ENCODE peak calls at places on chromosomes 12 and 14, in five cellular contexts. X is psoas muscle, Q is endodermal cell, I is tibial artery, N is fibroblast of lung. M is an unnamed sample.

GRCh38 chr12:9039397-9039977 is 50.1 kb downstream of the KLRG1 start:
- DNase-seq in X (no peak), Q (no peak), I (no peak), N (peak; percentile 59), M (no peak)

GRCh38 chr12:2868986-2869385 is 8.0 kb downstream of the FOXM1 start:
- DNase-seq in N (peak; percentile 57), I (no peak), X (no peak), Q (no peak), M (no peak)

GRCh38 chr14:80663541-80663940 is 278.0 kb downstream of the CEP128 start:
- DNase-seq in Q (no peak), N (no peak), I (no peak), X (no peak), M (no peak)

GRCh38 chr14:56194062-56194461 is 75.9 kb downstream of the PELI2 start:
- DNase-seq in N (no peak), Q (no peak), X (no peak), I (no peak), M (no peak)

GRCh38 chr12:7064516-7064915 is 4.0 kb downstream of the C1S start:
- DNase-seq in X (no peak), N (no peak), I (no peak), Q (no peak), M (no peak)

GRCh38 chr12:76536546-76536945 is 23.0 kb downstream of the OSBPL8 start:
- DNase-seq in Q (no peak), N (no peak), X (no peak), I (no peak), M (no peak)

GRCh38 chr12:46214668-46215429 is 54.0 kb downstream of the SLC38A1 start:
- DNase-seq in N (no peak), X (no peak), I (no peak), Q (no peak), M (no peak)

GRCh38 chr12:88946377-88946997 is 366.2 kb upstream of the KITLG start:
- DNase-seq in I (peak; percentile 20), N (peak; percentile 85), Q (no peak), X (no peak), M (peak; percentile 36)

GRCh38 chr12:104566244-104566993 is 109.7 kb downstream of the CHST11 start:
- DNase-seq in N (no peak), X (no peak), Q (no peak), I (no peak), M (no peak)

GRCh38 chr12:44716681-44717080 is 159.4 kb downstream of the NELL2 start:
- DNase-seq in X (no peak), I (no peak), N (no peak), Q (no peak), M (no peak)

GRCh38 chr14:28467611-28468010 is 299.0 kb upstream of the FOXG1 start:
- DNase-seq in N (no peak), Q (no peak), I (no peak), X (no peak), M (no peak)

GRCh38 chr14:105905456-105905855 is 379.1 kb downstream of the TMEM121 start:
- DNase-seq in X (no peak), I (no peak), N (no peak), Q (no peak), M (no peak)

GRCh38 chr14:22926316-22926715 is 2.9 kb downstream of the PRMT5 start:
- DNase-seq in Q (no peak), I (no peak), X (no peak), N (no peak), M (no peak)

GRCh38 chr14:76346391-76347160 is 29.4 kb upstream of the ESRRB start:
- DNase-seq in Q (no peak), I (no peak), X (no peak), N (no peak), M (no peak)

GRCh38 chr14:79557309-79557708 is 654.0 kb downstream of the DIO2 start:
- DNase-seq in I (no peak), N (no peak), Q (no peak), X (no peak), M (no peak)

GRCh38 chr12:24307716-24308335 is 358.4 kb upstream of the SOX5 start:
- DNase-seq in I (no peak), N (no peak), Q (no peak), X (no peak), M (no peak)

GRCh38 chr12:95608252-95609033 is 57.2 kb upstream of the USP44 start:
- DNase-seq in N (peak; percentile 85), X (peak; percentile 67), Q (peak; percentile 87), I (peak; percentile 88), M (no peak)

GRCh38 chr12:13165578-13166120 is 30.9 kb upstream of the EMP1 start:
- DNase-seq in N (peak; percentile 84), I (peak; percentile 80), X (peak; percentile 65), Q (peak; percentile 78), M (peak; percentile 86)

GRCh38 chr12:6377667-6377994 is 2.3 kb upstream of the SCNN1A start:
- DNase-seq in N (no peak), I (peak; percentile 27), Q (peak; percentile 62), X (no peak), M (peak; percentile 88)

GRCh38 chr12:50764861-50765324 is 992 bp downstream of the ATF1 start:
- DNase-seq in N (peak; percentile 58), I (no peak), Q (no peak), X (no peak), M (no peak)

GRCh38 chr14:104240426-104241157 is 102.2 kb downstream of the KIF26A start:
- DNase-seq in N (no peak), I (peak; percentile 14), X (no peak), Q (peak; percentile 44), M (no peak)

GRCh38 chr14:84217066-84217465 is 1312.9 kb upstream of the FLRT2 start:
- DNase-seq in Q (no peak), N (peak; percentile 35), X (no peak), I (no peak), M (no peak)

GRCh38 chr14:55973285-55973800 is 144.9 kb upstream of the PELI2 start:
- DNase-seq in I (no peak), X (no peak), N (no peak), Q (no peak), M (no peak)

GRCh38 chr12:130357241-130357640 is 19.6 kb downstream of the PIWIL1 start:
- DNase-seq in I (no peak), X (no peak), Q (no peak), N (no peak), M (no peak)

GRCh38 chr12:66644151-66644550 is 34.7 kb downstream of the GRIP1 start:
- DNase-seq in I (no peak), Q (no peak), X (no peak), N (no peak), M (no peak)

GRCh38 chr12:26121841-26122680 is 2.8 kb downstream of the BHLHE41 start:
- DNase-seq in N (no peak), Q (peak; percentile 86), X (peak; percentile 48), I (peak; percentile 34), M (peak; percentile 88)

GRCh38 chr12:26124491-26125450 is at the start of gene BHLHE41:
- DNase-seq in I (peak; percentile 85), X (peak; percentile 86), Q (peak; percentile 93), N (peak; percentile 39), M (peak; percentile 75)

GRCh38 chr12:26121323-26121740 is 3.5 kb downstream of the BHLHE41 start:
- DNase-seq in Q (peak; percentile 67), I (no peak), N (no peak), X (no peak), M (no peak)

GRCh38 chr12:26123482-26123980 is 1.3 kb downstream of the BHLHE41 start:
- DNase-seq in I (no peak), N (peak; percentile 37), X (no peak), Q (no peak), M (no peak)

DNA sequence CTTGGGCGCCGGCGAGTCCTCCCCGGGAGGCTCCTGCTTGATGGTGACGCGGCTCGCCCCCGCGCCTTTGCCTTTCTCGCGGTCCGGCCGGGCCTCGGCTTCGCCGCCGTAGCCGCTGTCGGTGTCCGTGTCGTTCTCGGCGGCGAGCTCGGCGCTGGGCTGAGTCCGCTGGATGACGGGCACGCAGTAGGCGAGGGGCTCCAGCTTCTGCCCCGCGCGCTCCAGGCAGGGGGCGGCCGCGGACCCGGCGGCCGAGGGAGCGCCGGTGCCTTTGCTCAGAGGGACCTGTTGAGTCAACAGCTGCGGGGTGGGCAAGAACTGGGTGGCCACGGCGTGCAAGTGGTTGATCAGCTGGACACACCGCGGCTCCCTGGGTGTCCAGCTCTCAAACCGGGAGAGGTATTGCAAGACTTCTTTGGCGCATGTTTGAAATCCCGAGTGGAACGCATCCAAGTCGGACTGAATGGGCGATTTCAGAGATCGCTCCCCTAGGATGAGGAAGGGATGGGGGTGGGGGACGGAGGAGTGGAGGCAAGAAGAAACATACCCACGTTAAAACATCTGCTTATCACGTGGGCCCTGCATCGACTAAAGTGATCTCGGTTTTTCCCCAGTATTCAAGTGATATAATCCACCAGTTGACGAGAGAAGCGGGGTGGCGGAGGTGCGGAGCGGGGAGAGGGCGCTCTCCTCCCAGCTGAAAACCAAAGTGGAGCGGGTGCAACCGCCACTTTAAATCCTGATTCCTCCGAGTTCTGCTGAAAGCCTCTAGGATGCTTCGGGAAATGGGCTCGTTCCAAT is 2.0 kb downstream of the BHLHE41 start:
- DNase-seq in I (peak; percentile 87), N (peak; percentile 79), X (peak; percentile 75), Q (peak; percentile 80), M (peak; percentile 67)
- H3K27ac ChIP-seq in I (peak overlapping the region; percentile 99), N (peak overlapping the region; percentile 81), X (peak overlapping the region; percentile 90), Q (no peak overlapping the region), M (peak overlapping the region; percentile 53)

GRCh38 chr14:93332032-93332852 is 594 bp downstream of the BTBD7 start:
- DNase-seq in N (peak; percentile 28), Q (peak; percentile 86), X (peak; percentile 63), I (peak; percentile 33), M (peak; percentile 94)

GRCh38 chr14:93331375-93332031 is 1.3 kb downstream of the BTBD7 start:
- DNase-seq in I (peak; percentile 28), X (peak; percentile 31), Q (no peak), N (no peak), M (peak; percentile 78)

GRCh38 chr14:93328546-93328945 is 4.3 kb downstream of the BTBD7 start:
- DNase-seq in X (no peak), I (no peak), N (no peak), Q (no peak), M (no peak)

GRCh38 chr14:93329965-93330608 is 2.7 kb downstream of the BTBD7 start:
- DNase-seq in X (no peak), I (no peak), Q (no peak), N (no peak), M (no peak)

GRCh38 chr14:93330609-93331000 is 2.2 kb downstream of the BTBD7 start:
- DNase-seq in N (no peak), I (no peak), X (no peak), Q (no peak), M (no peak)
- H3K4me3 ChIP-seq in N (no peak overlapping the region), I (no peak overlapping the region), X (peak overlapping the region; percentile 95), Q (peak overlapping the region; percentile 88), M (peak overlapping the region; percentile 67)

GRCh38 chr12:132262256-132263060 is 66.9 kb downstream of the GALNT9 start:
- DNase-seq in N (no peak), Q (no peak), I (no peak), X (no peak), M (peak; percentile 64)
- H3K27me3 ChIP-seq in N (no peaks in the 10 kb centered on the region), Q (no peaks in the 10 kb centered on the region), I (no peaks in the 10 kb centered on the region), X (peaks cover 58% of the 10 kb centered on the region), M (no peaks in the 10 kb centered on the region)

GRCh38 chr14:68668028-68668427 is 124.8 kb downstream of the ZFP36L1 start:
- DNase-seq in I (peak; percentile 18), Q (peak; percentile 34), X (no peak), N (no peak), M (no peak)

GRCh38 chr14:68670344-68670725 is 122.5 kb downstream of the ZFP36L1 start:
- DNase-seq in N (no peak), Q (no peak), X (no peak), I (peak; percentile 21), M (no peak)

GRCh38 chr14:68669101-68669500 is 123.8 kb downstream of the ZFP36L1 start:
- DNase-seq in N (no peak), X (no peak), I (peak; percentile 16), Q (peak; percentile 23), M (no peak)

GRCh38 chr14:68668531-68668930 is 124.3 kb downstream of the ZFP36L1 start:
- DNase-seq in X (no peak), N (no peak), Q (no peak), I (peak; percentile 9), M (no peak)

GRCh38 chr14:68669644-68670343 is 123.1 kb downstream of the ZFP36L1 start:
- DNase-seq in X (peak; percentile 29), I (peak; percentile 59), N (no peak), Q (peak; percentile 28), M (no peak)
- H3K27ac ChIP-seq in X (peak overlapping the region; percentile 40), I (peak overlapping the region; percentile 77), N (no peak overlapping the region), Q (no peak overlapping the region), M (peak overlapping the region; percentile 55)

M was measured in left lung.